ENCODE peak calls at places on chromosomes 4 and X, in ten cellular contexts. J is H9, L is natural killer cell, N is Calu3, D is astrocyte of the spinal cord, Q is A549, C is neural crest cell, R is heart left ventricle, F is HFF-Myc, P is type B pancreatic cell. O is an unnamed sample.

GRCh38 chr4:104494822-104495559 is at the start of gene CXXC4:
- DNase-seq in C (peak; percentile 74), P (peak; percentile 80), N (peak; percentile 51), F (no peak), Q (peak; percentile 75), R (peak; percentile 84), L (peak; percentile 40), J (peak; percentile 87), D (peak; percentile 63), O (peak; percentile 63)

GRCh38 chrX:71909956-71910355 is 689 bp upstream of the NHSL2 start:
- DNase-seq in Q (peak; percentile 31), N (no peak), J (peak; percentile 65), C (peak; percentile 27), L (no peak), R (no peak), F (no peak), D (no peak), P (no peak), O (peak; percentile 44)

GRCh38 chr4:81688085-81688484 is 216.4 kb upstream of the RASGEF1B start:
- DNase-seq in D (no peak), Q (peak; percentile 0), J (no peak), R (no peak), C (no peak), P (no peak), F (no peak), N (no peak), L (no peak), O (no peak)

GRCh38 chrX:40154229-40154852 is 56.6 kb upstream of the BCOR start:
- DNase-seq in Q (peak; percentile 57), F (no peak), P (no peak), C (peak; percentile 41), J (peak; percentile 71), N (no peak), L (no peak), R (peak; percentile 69), D (peak; percentile 35), O (peak; percentile 23)

GRCh38 chr4:158845166-158846041 is 76.6 kb downstream of the FNIP2 start:
- DNase-seq in J (peak; percentile 67), R (no peak), D (no peak), L (no peak), N (no peak), F (no peak), C (no peak), Q (no peak), P (no peak), O (no peak)

GRCh38 chrX:47502591-47503222 is 19.7 kb upstream of the ZNF41 start:
- DNase-seq in R (no peak), L (no peak), N (no peak), J (no peak), Q (no peak), P (no peak), F (no peak), C (no peak), D (no peak), O (no peak)

GRCh38 chrX:26783512-26784225 is 567.7 kb downstream of the MAGEB5 start:
- DNase-seq in D (peak; percentile 20), F (no peak), L (no peak), P (no peak), R (no peak), N (peak; percentile 7), J (peak; percentile 42), C (peak; percentile 26), Q (peak; percentile 40), O (no peak)

GRCh38 chrX:131068945-131069719 is 11.0 kb downstream of the ARHGAP36 start:
- DNase-seq in F (no peak), P (peak; percentile 74), J (peak; percentile 85), Q (peak; percentile 86), C (peak; percentile 77), N (no peak), D (no peak), R (no peak), L (no peak), O (peak; percentile 75)

GRCh38 chr4:76589402-76589801 is 154.4 kb downstream of the SHROOM3 start:
- DNase-seq in F (no peak), R (no peak), D (peak; percentile 69), L (no peak), P (no peak), Q (peak; percentile 31), C (no peak), J (peak; percentile 37), N (peak; percentile 32), O (no peak)

DNA sequence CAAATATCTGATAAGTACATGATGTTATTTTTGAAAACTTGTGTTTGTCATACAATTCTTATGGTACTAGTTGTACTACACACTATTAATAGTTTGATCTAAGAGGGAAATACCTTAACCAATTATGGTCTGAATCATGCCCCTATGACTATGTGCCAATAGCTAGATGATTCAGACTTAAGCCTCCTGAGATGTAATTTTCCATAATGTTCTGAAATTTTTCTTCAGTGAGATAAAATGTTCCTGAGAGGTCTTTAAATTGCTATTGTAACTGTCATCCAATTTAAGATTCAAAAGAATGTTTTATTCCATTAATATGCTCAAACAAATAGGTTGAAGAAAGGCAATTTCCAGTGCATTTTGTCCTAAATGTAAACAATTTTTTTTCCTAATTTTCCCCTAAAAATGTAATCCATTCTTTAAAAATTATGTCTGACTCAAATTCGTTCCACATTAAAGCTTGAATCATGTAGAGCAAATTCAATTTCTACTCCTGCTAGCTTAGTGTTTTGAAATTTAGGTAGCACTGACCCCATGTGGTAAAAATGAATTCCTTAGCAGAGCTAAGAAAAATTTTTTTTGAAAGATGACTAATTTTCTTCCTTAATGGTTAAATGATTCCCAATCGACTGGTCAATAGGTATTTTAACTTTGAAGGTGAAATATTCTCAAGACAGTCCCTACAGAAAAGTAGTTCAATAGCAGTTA is 49.1 kb downstream of the APOOL start:
- DNase-seq in F (peak; percentile 6), J (no peak), D (peak; percentile 83), N (no peak), L (no peak), Q (peak; percentile 26), C (no peak), P (no peak), R (no peak), O (no peak)
- TF ChIP-seq CTCF in F (peak; percentile 8), J (peak; percentile 28), D (peak; percentile 40), N (no peak), L (no peak), Q (peak; percentile 53), C (peak; percentile 49), P (peak; percentile 46), R (peak; percentile 12), O (no peak)

GRCh38 chr4:53599632-53600031 is 8.3 kb upstream of the LNX1 start:
- DNase-seq in N (no peak), P (no peak), L (no peak), C (no peak), R (no peak), Q (no peak), F (no peak), D (no peak), J (no peak), O (no peak)

GRCh38 chr4:53598483-53598882 is 7.2 kb upstream of the LNX1 start:
- DNase-seq in D (no peak), L (no peak), J (no peak), Q (no peak), P (no peak), R (no peak), C (no peak), N (no peak), F (no peak), O (no peak)

GRCh38 chr4:53598901-53599300 is 7.6 kb upstream of the LNX1 start:
- DNase-seq in J (no peak), C (no peak), P (no peak), R (no peak), F (no peak), D (no peak), Q (no peak), N (no peak), L (no peak), O (no peak)

GRCh38 chr4:53602390-53602789 is 11.1 kb upstream of the LNX1 start:
- DNase-seq in R (no peak), J (no peak), D (no peak), P (no peak), L (no peak), F (no peak), N (no peak), C (no peak), Q (no peak), O (no peak)

DNA sequence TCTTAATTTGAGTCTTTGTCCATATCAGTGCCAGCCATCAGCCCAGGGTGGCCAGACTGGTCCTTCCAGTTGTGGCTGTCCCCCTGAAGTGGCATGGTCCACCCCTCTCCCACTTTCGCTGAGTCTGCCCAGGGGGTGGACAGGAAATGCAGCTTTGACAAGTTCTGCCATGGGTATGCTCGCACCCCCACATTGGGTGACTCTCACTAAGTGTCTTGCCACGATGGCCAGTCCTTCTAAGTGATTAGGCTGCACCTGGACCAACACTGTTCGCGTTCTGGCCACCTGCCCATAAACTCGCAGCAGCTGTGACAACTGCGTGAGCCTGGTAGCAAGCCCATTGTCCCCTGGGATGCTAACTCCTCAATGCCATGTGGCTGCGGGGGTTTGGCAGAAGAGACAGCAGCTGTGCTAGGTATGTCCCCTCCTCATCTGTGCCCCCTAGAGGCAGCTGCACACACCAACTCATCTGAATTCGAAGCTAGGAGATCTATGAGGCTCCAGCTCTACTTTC is 10.0 kb upstream of the LNX1 start:
- DNase-seq in D (no peak), R (peak; percentile 25), C (peak; percentile 9), J (peak; percentile 79), L (no peak), Q (peak; percentile 18), P (no peak), N (peak; percentile 61), F (no peak), O (peak; percentile 24)
- TF ChIP-seq CTCF in D (peak; percentile 24), R (no peak), C (peak; percentile 48), J (peak; percentile 80), L (no peak), Q (no peak), P (peak; percentile 57), N (no peak), F (peak; percentile 30), O (no peak)

GRCh38 chr4:7333024-7333780 is 101.5 kb downstream of the PSAPL1 start:
- DNase-seq in Q (no peak), J (no peak), P (no peak), N (no peak), F (no peak), D (no peak), C (no peak), L (no peak), R (peak; percentile 16), O (no peak)
- TF ChIP-seq CTCF in Q (no peak), J (no peak), P (no peak), N (no peak), F (no peak), D (no peak), C (no peak), L (no peak), R (no peak), O (no peak)

GRCh38 chr4:153207561-153207960 is 3.3 kb downstream of the TRIM2 start:
- DNase-seq in P (no peak), J (peak; percentile 62), L (no peak), C (peak; percentile 47), R (peak; percentile 56), Q (peak; percentile 16), F (no peak), N (peak; percentile 58), D (peak; percentile 16), O (peak; percentile 57)
- TF ChIP-seq CTCF in P (peak; percentile 75), J (peak; percentile 66), L (no peak), C (peak; percentile 63), R (peak; percentile 53), Q (peak; percentile 43), F (peak; percentile 57), N (peak; percentile 24), D (peak; percentile 63), O (peak; percentile 51)

DNA sequence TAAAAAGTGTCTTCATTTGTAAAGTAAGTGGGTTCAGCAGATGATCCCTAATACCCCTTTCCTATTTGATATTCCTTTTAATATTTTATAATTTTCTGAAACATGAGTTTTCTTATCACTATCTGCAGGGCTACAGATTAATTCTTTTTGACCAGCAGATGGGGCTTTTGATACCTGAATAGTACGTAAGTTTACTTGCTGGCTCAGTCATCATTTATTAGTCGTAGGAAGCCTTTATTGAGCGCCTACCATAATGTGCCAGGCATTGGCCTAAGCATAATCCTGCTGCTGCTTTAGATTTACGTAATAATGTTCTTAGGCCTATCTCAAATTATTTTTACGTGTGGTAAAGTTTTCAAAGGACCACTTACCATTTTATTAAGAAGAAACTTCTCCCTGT is 33.1 kb downstream of the OSTC start:
- DNase-seq in D (peak; percentile 52), J (no peak), R (no peak), L (no peak), F (no peak), N (no peak), Q (peak; percentile 27), C (no peak), P (no peak), O (no peak)
- TF ChIP-seq CTCF in D (peak; percentile 40), J (peak; percentile 64), R (no peak), L (no peak), F (peak; percentile 30), N (no peak), Q (peak; percentile 44), C (peak; percentile 60), P (peak; percentile 64), O (no peak)

O was measured in endothelial cell.